ENCODE peak calls at places on chromosomes 4 and X, in nine cellular contexts. F, S, M, N, P, U, L, D and A are unnamed samples.

GRCh38 chr4:169231647-169232262 is 39.0 kb downstream of the SH3RF1 start:
- DNase-seq in F (no peak), S (no peak), M (no peak), N (no peak), P (no peak), U (no peak), L (no peak), D (no peak), A (no peak)

GRCh38 chr4:87807402-87807801 is 8.0 kb downstream of the IBSP start:
- DNase-seq in F (no peak), S (no peak), M (no peak), N (peak), P (no peak), U (no peak), L (no peak), D (no peak), A (no peak)

GRCh38 chrX:25600776-25601175 is 537.4 kb upstream of the MAGEB18 start:
- DNase-seq in F (no peak), S (no peak), M (no peak), N (no peak), P (no peak), U (no peak), L (no peak), D (no peak), A (no peak)

GRCh38 chrX:14673764-14674163 is 144.4 kb downstream of the GLRA2 start:
- DNase-seq in F (no peak), S (no peak), M (peak), N (peak), P (no peak), U (no peak), L (no peak), D (peak), A (peak)

GRCh38 chr4:189414021-189414420 is 526.7 kb upstream of the FRG1 start:
- DNase-seq in F (no peak), S (no peak), M (no peak), N (no peak), P (no peak), U (no peak), L (no peak), D (no peak), A (no peak)

GRCh38 chrX:148047216-148047615 is 66.1 kb downstream of the FMR1NB start:
- DNase-seq in F (no peak), S (no peak), M (no peak), N (no peak), P (no peak), U (no peak), L (no peak), D (no peak), A (no peak)

GRCh38 chrX:20432746-20433374 is 166.2 kb upstream of the RPS6KA3 start:
- DNase-seq in F (no peak), S (no peak), M (no peak), N (no peak), P (no peak), U (no peak), L (no peak), D (no peak), A (no peak)

GRCh38 chrX:39815621-39816020 is 282.1 kb downstream of the BCOR start:
- DNase-seq in F (no peak), S (no peak), M (no peak), N (peak), P (no peak), U (no peak), L (no peak), D (no peak), A (no peak)

GRCh38 chr4:127586922-127587571 is 45.7 kb upstream of the INTU start:
- DNase-seq in F (no peak), S (no peak), M (peak), N (peak), P (no peak), U (no peak), L (no peak), D (no peak), A (peak)

GRCh38 chr4:8428288-8429097 is 12.0 kb downstream of the ACOX3 start:
- DNase-seq in F (peak), S (peak), M (peak), N (peak), P (peak), U (peak), L (peak), D (peak), A (peak)
- TF ChIP-seq POLR2A in F (peak), S (no peak), M (peak), N (peak), P (no peak), U (peak), L (peak), D (peak), A (peak)

DNA sequence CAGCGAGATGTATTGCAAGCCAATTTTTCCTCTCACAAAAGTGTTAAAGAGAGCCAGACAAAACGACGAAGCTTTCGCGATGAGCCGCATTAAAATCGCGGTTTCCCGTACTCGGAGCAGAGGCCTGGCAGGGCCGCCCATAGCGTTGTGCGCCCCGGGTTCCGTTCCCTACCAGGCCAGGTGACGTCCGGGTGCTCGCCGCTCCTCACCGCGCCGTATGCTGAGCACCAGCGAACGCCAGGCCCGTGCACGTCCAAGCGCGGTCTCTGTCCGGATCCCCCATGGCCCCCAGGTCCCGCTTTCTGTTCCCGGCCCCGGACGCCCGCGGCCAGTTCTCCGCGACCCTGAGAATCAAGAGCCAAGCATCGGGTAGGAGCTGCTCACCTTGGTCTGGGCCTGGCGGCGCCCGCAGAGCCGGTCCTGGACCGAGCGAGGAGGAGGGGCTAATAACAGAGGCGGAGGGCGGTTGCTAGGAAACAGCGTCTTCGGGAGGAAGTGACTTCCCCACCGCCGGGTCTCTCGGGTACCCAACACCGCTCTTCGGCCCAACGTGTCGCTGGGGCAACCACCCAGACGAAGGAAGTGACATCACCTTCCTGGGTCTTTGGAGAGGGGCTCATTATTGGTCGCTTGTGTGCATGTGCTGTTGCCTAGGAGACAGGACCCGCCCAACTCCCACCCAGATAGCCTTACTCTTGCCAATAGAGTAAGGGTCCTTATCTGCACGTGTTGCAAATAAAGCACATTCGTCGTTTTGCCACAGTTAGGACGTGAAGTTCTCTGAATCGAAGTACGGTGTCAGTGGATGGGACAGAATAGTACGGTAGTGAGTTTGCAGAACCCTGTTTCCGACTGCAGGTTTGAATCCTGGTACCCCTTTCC is at the start of gene MAP9:
- DNase-seq in F (peak), S (peak), M (no peak), N (no peak), P (peak), U (peak), L (peak), D (peak), A (peak)
- TF ChIP-seq POLR2A in F (no peak), S (no peak), M (no peak), N (no peak), P (no peak), U (no peak), L (no peak), D (no peak), A (no peak)

DNA sequence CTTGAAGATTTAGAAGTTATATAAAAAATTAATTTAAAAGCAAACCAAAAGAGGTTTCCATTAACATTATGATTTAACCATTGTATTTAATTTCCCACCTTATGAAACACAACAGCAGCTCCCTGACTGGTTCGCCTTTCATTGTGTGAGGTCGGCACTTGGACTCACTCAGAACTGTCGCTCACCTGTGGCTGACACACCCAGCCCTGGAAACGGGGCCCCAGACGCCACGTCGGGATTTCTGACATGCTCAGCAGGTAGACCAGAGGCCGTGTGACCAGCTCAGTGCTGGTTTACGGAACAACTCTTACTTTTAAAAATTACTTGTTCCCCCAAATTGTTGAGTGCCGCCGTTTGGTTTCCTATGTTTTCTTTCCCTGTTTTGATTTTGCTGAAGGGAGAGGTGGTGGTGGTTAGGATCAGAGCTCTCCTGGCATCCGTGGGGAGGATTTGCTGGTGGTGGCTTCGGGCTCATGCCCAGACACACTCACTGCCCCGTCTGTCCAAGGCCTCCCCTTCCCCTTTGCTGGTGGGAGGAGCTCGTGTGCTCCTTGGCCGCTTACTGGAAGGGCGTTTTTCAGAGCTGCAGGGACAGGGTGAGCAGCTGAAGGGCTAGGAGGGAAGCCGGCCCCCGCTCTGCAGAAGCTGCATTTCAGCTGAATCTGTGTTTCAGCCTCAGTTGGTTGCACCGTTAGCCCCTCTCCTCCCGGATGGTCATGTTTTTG is 59.2 kb downstream of the CPLX1 start:
- DNase-seq in F (no peak), S (no peak), M (no peak), N (no peak), P (no peak), U (no peak), L (peak), D (no peak), A (no peak)
- TF ChIP-seq POLR2A in F (no peak), S (no peak), M (no peak), N (no peak), P (no peak), U (no peak), L (no peak), D (no peak), A (no peak)

GRCh38 chrX:134460005-134460860 is at the start of gene HPRT1:
- DNase-seq in F (peak), S (peak), M (peak), N (peak), P (peak), U (peak), L (peak), D (peak), A (peak)
- TF ChIP-seq POLR2A in F (peak), S (no peak), M (no peak), N (peak), P (no peak), U (peak), L (peak), D (peak), A (peak)

GRCh38 chr4:6768539-6768905 is 14.0 kb upstream of the KIAA0232 start:
- DNase-seq in F (no peak), S (no peak), M (no peak), N (peak), P (no peak), U (no peak), L (no peak), D (no peak), A (peak)
- TF ChIP-seq POLR2A in F (no peak), S (no peak), M (no peak), N (no peak), P (no peak), U (no peak), L (no peak), D (no peak), A (no peak)